ENCODE peak calls at places on chromosomes 6 and 20, in six cellular contexts. W is PC-3, J is neural progenitor cell, H is SK-N-SH, D is HCT116, O is MM.1S. P is an unnamed sample.

GRCh38 chr6:14671261-14671681 is 553.7 kb downstream of the CD83 start:
- DNase-seq in W (peak; percentile 63), J (no peak), H (no peak), D (no peak), O (no peak), P (peak; percentile 91)

GRCh38 chr6:117907600-117908245 is 659 bp downstream of the SLC35F1 start:
- DNase-seq in W (no peak), J (peak; percentile 72), H (peak; percentile 69), D (no peak), O (peak; percentile 20), P (peak; percentile 12)

GRCh38 chr6:13311155-13311554 is 17.2 kb downstream of the TBC1D7 start:
- DNase-seq in W (no peak), J (no peak), H (no peak), D (no peak), O (no peak), P (no peak)

GRCh38 chr20:45833883-45834796 is 541 bp downstream of the SNX21 start:
- DNase-seq in W (peak; percentile 67), J (peak; percentile 85), H (peak; percentile 98), D (no peak), O (no peak), P (peak; percentile 80)

GRCh38 chr6:167227984-167228383 is 63.1 kb upstream of the UNC93A start:
- DNase-seq in W (no peak), J (no peak), H (no peak), D (no peak), O (no peak), P (no peak)

GRCh38 chr6:67933278-67933677 is 701.8 kb upstream of the ADGRB3 start:
- DNase-seq in W (peak; percentile 13), J (peak; percentile 26), H (no peak), D (no peak), O (peak; percentile 13), P (no peak)

GRCh38 chr6:127510876-127511275 is 8.3 kb downstream of the MTCL3 start:
- DNase-seq in W (no peak), J (no peak), H (no peak), D (no peak), O (no peak), P (no peak)

GRCh38 chr6:5059036-5059896 is 25.9 kb upstream of the PPP1R3G start:
- DNase-seq in W (no peak), J (no peak), H (no peak), D (no peak), O (no peak), P (no peak)

GRCh38 chr20:48592107-48592940 is 235.5 kb downstream of the PREX1 start:
- DNase-seq in W (no peak), J (no peak), H (no peak), D (no peak), O (no peak), P (no peak)

GRCh38 chr20:32920066-32920465 is 61.3 kb downstream of the EFCAB8 start:
- DNase-seq in W (no peak), J (no peak), H (peak; percentile 4), D (no peak), O (no peak), P (no peak)

GRCh38 chr6:166743925-166744653 is 117.0 kb upstream of the RPS6KA2 start:
- DNase-seq in W (no peak), J (no peak), H (no peak), D (no peak), O (no peak), P (no peak)

GRCh38 chr6:144582939-144583613 is 297.9 kb downstream of the UTRN start:
- DNase-seq in W (no peak), J (peak; percentile 27), H (peak; percentile 32), D (no peak), O (peak; percentile 82), P (peak; percentile 59)

GRCh38 chr6:67630146-67630545 is 1004.9 kb upstream of the ADGRB3 start:
- DNase-seq in W (peak; percentile 64), J (no peak), H (no peak), D (no peak), O (peak; percentile 19), P (peak; percentile 1)

GRCh38 chr6:80029442-80029841 is 25.0 kb downstream of the TTK start:
- DNase-seq in W (no peak), J (no peak), H (no peak), D (no peak), O (no peak), P (no peak)

GRCh38 chr20:62860391-62860923 is 1.2 kb downstream of the TCFL5 start:
- DNase-seq in W (peak; percentile 57), J (peak; percentile 33), H (no peak), D (no peak), O (no peak), P (peak; percentile 68)

GRCh38 chr6:14693301-14694192 is 552.3 kb upstream of the JARID2 start:
- DNase-seq in W (no peak), J (peak; percentile 16), H (peak; percentile 16), D (no peak), O (no peak), P (no peak)

GRCh38 chr6:150304421-150304820 is 64.4 kb upstream of the IYD start:
- DNase-seq in W (no peak), J (no peak), H (no peak), D (no peak), O (no peak), P (no peak)

GRCh38 chr6:143074670-143075318 is 14.1 kb downstream of the AIG1 start:
- DNase-seq in W (no peak), J (no peak), H (no peak), D (no peak), O (no peak), P (no peak)

GRCh38 chr6:145815875-145816274 is 1.3 kb upstream of the FBXO30 start:
- DNase-seq in W (no peak), J (no peak), H (peak; percentile 19), D (no peak), O (no peak), P (peak; percentile 48)

GRCh38 chr20:17735959-17736621 is 36.3 kb downstream of the BANF2 start:
- DNase-seq in W (no peak), J (no peak), H (no peak), D (no peak), O (no peak), P (peak; percentile 19)

GRCh38 chr6:110738899-110739365 is 76.3 kb downstream of the CDK19 start:
- DNase-seq in W (no peak), J (no peak), H (no peak), D (no peak), O (no peak), P (no peak)

GRCh38 chr6:149906405-149906804 is 8.5 kb upstream of the RAET1E start:
- DNase-seq in W (no peak), J (no peak), H (no peak), D (no peak), O (no peak), P (no peak)

GRCh38 chr20:39885975-39886649 is 802.9 kb downstream of the MAFB start:
- DNase-seq in W (peak; percentile 13), J (peak; percentile 84), H (peak; percentile 29), D (no peak), O (peak; percentile 57), P (peak; percentile 98)

DNA sequence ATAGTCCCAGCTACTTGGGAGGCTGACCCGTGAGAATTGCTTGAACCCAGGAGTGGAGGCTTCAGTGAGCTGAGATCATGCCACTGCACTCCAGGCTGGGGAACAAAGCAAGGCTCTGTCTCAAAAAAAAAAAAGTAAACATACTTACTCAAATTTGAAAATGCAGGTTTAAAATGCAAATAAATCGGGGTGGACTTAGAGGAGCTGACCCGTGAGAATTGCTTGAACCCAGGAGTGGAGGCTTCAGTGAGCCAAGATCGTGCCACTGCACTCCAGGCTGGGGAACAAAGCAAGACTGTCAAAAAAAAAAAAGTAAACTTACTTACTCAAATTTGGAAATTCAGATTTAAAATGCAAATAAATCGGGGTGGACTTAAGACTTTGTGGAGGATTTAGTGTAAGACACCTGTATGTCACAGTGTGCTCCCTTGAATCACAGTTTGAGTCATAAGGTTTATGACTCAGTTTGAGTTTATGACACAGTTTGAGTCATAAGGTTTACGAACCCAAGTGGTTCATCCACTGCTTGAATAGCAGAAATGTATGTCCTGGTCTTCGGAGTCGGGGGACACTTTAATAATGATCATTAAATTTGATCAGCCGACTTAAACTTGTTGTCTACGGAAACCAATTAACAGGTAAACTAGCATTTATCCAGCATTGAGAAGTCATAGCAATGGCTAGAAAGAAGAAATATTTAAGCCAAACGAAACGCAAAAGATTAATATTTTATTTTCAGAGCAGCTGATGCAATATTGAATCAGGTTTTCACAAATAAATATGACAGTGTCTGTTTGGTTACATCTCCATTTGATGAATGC is 6.8 kb upstream of the MRPS10 start:
- DNase-seq in W (peak; percentile 99), J (no peak), H (no peak), D (peak; percentile 97), O (no peak), P (peak; percentile 93)
- TF ChIP-seq EZH2phosphoT487 in W (no peak), J (no peak), H (no peak), D (no peak), O (no peak), P (no peak)

GRCh38 chr6:16187185-16187584 is 51.2 kb upstream of the GMPR start:
- DNase-seq in W (no peak), J (no peak), H (no peak), D (no peak), O (no peak), P (no peak)

GRCh38 chr6:16182428-16182827 is 53.5 kb downstream of the MYLIP start:
- DNase-seq in W (no peak), J (no peak), H (no peak), D (no peak), O (no peak), P (peak; percentile 26)

GRCh38 chr6:16184554-16184953 is 53.8 kb upstream of the GMPR start:
- DNase-seq in W (no peak), J (no peak), H (no peak), D (no peak), O (no peak), P (no peak)

GRCh38 chr6:16181429-16182359 is 52.8 kb downstream of the MYLIP start:
- DNase-seq in W (peak; percentile 19), J (no peak), H (no peak), D (peak; percentile 6), O (no peak), P (no peak)

DNA sequence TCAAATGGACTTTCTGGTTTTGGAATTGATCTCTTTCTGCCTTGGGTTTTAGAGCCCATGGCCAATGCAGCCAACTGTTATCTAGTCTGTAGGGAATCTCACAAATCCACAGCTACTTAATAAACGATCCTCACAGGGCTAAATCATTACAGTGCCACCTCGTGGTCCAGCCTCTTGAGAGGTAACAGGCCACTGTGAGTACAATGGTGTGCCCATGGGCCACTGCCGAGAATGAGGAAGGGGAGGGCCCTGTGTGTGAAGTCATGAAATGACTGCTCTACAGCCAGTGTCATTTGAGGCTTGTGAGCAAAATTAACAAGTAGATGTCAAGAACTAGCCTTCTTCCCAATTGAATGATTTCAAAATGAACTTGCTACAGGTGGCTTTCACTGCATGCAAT is 54.3 kb upstream of the GMPR start:
- DNase-seq in W (peak; percentile 71), J (peak; percentile 28), H (no peak), D (peak; percentile 48), O (peak; percentile 40), P (peak; percentile 39)
- H3K27ac ChIP-seq in W (no peak overlapping the region), J (no peak overlapping the region), H (no peak overlapping the region), D (no peak overlapping the region), O (no peak overlapping the region), P (no peak overlapping the region)

DNA sequence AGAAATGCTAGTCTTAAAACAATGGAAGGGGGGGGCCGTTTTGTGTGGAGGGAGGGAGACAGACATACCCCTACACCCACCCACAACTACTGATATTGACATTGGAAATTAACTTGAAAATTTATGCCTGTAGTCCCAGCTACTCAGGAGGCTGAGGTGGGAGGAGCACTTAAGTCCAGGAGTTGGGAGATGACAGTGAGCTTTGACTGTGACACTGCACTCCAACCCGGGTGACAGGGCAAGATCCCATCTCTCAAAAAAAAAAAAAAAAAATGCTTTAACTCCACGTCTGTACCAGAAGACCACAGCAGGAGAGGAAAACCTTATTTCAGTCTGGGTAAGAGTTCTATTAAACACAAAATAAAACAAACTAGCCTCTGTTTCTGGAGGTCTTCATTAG is 2.2 kb downstream of the TBC1D20 start:
- DNase-seq in W (no peak), J (no peak), H (no peak), D (no peak), O (no peak), P (no peak)
- H3K9ac ChIP-seq in W (no peak overlapping the region), J (no peak overlapping the region), H (peak overlapping the region; percentile 81), D (no peak overlapping the region), O (no peak overlapping the region), P (peak overlapping the region; percentile 95)

GRCh38 chr20:24465730-24466129 is 3.7 kb upstream of the SYNDIG1 start:
- DNase-seq in W (no peak), J (no peak), H (no peak), D (no peak), O (no peak), P (peak; percentile 82)
- TF ChIP-seq EZH2phosphoT487 in W (no peak), J (no peak), H (no peak), D (no peak), O (no peak), P (no peak)